ENCODE peak calls at places on chromosome 6, in four cellular contexts. P, O, U and Y are unnamed samples.

GRCh38 chr6:68572525-68572924 is 62.6 kb upstream of the ADGRB3 start:
- DNase-seq in O (no peak), U (peak), P (no peak), Y (no peak)

GRCh38 chr6:123022980-123023379 is 26.9 kb downstream of the CLVS2 start:
- DNase-seq in U (peak), O (no peak), P (no peak), Y (peak)

GRCh38 chr6:44898296-44898930 is 429.7 kb upstream of the RUNX2 start:
- DNase-seq in P (no peak), O (no peak), U (no peak), Y (no peak)

GRCh38 chr6:107318100-107318736 is 141.1 kb downstream of the PDSS2 start:
- DNase-seq in P (peak), O (peak), U (peak), Y (peak)

GRCh38 chr6:99951016-99951805 is 42.8 kb downstream of the MCHR2 start:
- DNase-seq in U (no peak), P (no peak), O (no peak), Y (no peak)

GRCh38 chr6:159716247-159717086 is 10.8 kb upstream of the WTAP start:
- DNase-seq in P (no peak), O (no peak), U (no peak), Y (no peak)

GRCh38 chr6:169520104-169520503 is 181.7 kb downstream of the WDR27 start:
- DNase-seq in U (no peak), O (no peak), P (no peak), Y (no peak)

GRCh38 chr6:170114956-170115855 is 175.7 kb downstream of the DLL1 start:
- DNase-seq in P (no peak), O (no peak), U (no peak), Y (no peak)

GRCh38 chr6:167554854-167555253 is 230.0 kb downstream of the TTLL2 start:
- DNase-seq in P (no peak), O (no peak), U (no peak), Y (no peak)

GRCh38 chr6:158559895-158560786 is at the start of gene TMEM181:
- DNase-seq in O (peak), U (peak), P (peak), Y (no peak)

GRCh38 chr6:165263-165662 is 127.0 kb upstream of the DUSP22 start:
- DNase-seq in U (no peak), P (no peak), O (no peak), Y (no peak)

GRCh38 chr6:131877999-131878789 is 70.4 kb downstream of the ENPP1 start:
- DNase-seq in O (no peak), U (no peak), P (no peak), Y (no peak)

GRCh38 chr6:11875325-11876109 is 96.9 kb upstream of the ADTRP start:
- DNase-seq in P (no peak), O (no peak), U (no peak), Y (no peak)

GRCh38 chr6:84356907-84357306 is 129.5 kb upstream of the CEP162 start:
- DNase-seq in P (no peak), O (no peak), U (no peak), Y (no peak)

GRCh38 chr6:12348530-12349511 is 58.7 kb downstream of the EDN1 start:
- DNase-seq in O (peak), P (peak), U (no peak), Y (no peak)

GRCh38 chr6:164928366-164929154 is 380.8 kb downstream of the C6orf118 start:
- DNase-seq in U (no peak), O (no peak), P (no peak), Y (no peak)

GRCh38 chr6:164926686-164927085 is 382.7 kb downstream of the C6orf118 start:
- DNase-seq in O (no peak), P (no peak), U (no peak), Y (no peak)

GRCh38 chr6:164928041-164928321 is 381.4 kb downstream of the C6orf118 start:
- DNase-seq in O (no peak), U (no peak), P (no peak), Y (no peak)

GRCh38 chr6:164925681-164926530 is 383.5 kb downstream of the C6orf118 start:
- DNase-seq in P (no peak), O (no peak), U (no peak), Y (no peak)

GRCh38 chr6:164927288-164928040 is 381.9 kb downstream of the C6orf118 start:
- DNase-seq in U (peak), P (peak), O (peak), Y (no peak)
- TF ChIP-seq POLR2AphosphoS5 in U (no peak), P (no peak), O (no peak), Y (no peak)

GRCh38 chr6:149450679-149451360 is 34.0 kb downstream of the ZC3H12D start:
- DNase-seq in U (peak), P (no peak), O (no peak), Y (no peak)
- TF ChIP-seq EZH2 in U (no peak), P (no peak), O (peak), Y (no peak)

GRCh38 chr6:53704700-53705099 is 39.1 kb upstream of the KLHL31 start:
- DNase-seq in P (no peak), U (no peak), O (no peak), Y (no peak)
- H3K27ac ChIP-seq in P (no peak), U (no peak), O (no peak), Y (no peak)

GRCh38 chr6:128885381-128885780 is 2.4 kb downstream of the LAMA2 start:
- DNase-seq in U (no peak), O (no peak), P (no peak), Y (no peak)

GRCh38 chr6:128882560-128882959 is 378 bp upstream of the LAMA2 start:
- DNase-seq in U (peak), O (peak), P (no peak), Y (no peak)

GRCh38 chr6:128888444-128889175 is 5.7 kb downstream of the LAMA2 start:
- DNase-seq in U (no peak), O (no peak), P (no peak), Y (no peak)

GRCh38 chr6:128882991-128883571 is at the start of gene LAMA2:
- DNase-seq in P (no peak), U (peak), O (peak), Y (no peak)
- TF ChIP-seq POLR2AphosphoS5 in P (no peak), U (no peak), O (no peak), Y (no peak)

DNA sequence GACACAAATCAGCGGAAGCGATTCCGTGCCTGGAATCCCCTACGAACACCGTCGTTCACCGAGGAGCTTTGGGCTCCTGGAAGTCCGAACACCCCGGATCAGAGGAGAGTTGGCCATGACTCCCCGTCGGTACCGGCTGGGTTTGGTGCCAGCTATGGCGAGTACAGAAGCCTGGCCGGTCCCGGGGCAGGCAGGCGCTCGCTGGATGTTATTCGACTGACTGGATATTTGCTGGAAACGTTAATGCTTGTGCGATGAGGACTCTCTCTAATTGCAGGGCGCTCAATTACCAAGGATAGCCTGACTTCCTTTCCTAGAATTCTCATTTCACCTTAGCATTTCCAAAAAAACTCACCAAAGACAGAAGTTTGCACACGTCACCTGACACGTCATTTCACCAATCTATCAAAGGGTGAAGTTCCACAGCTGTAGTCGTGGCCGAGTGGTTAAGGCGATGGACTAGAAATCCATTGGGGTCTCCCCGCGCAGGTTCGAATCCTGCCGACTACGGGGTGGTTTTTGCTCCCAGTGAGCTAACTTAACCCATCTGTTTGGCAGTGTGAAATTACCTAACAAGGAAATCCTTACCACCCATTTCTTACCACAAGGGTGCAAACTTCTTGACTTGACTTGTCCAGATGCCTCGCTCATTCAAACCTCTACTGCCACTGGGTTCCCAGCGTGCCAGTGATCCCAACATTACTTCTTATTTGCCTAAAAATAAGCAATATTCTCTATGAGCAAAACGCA is 22.7 kb upstream of the ZNF184 start:
- DNase-seq in P (peak), U (peak), O (peak), Y (no peak)
- TF ChIP-seq EZH2 in P (no peak), U (no peak), O (no peak), Y (no peak)

GRCh38 chr6:104109806-104110205 is 749.9 kb downstream of the HACE1 start:
- DNase-seq in U (no peak), P (no peak), O (no peak), Y (no peak)

GRCh38 chr6:104108587-104108986 is 751.1 kb downstream of the HACE1 start:
- DNase-seq in O (no peak), U (no peak), P (no peak), Y (no peak)
- H3K27ac ChIP-seq in O (no peak), U (no peak), P (no peak), Y (peak)

GRCh38 chr6:18211338-18211737 is 53.0 kb downstream of the DEK start:
- DNase-seq in U (no peak), P (no peak), O (no peak), Y (no peak)
- TF ChIP-seq POLR2AphosphoS5 in U (no peak), P (no peak), O (no peak), Y (no peak)

GRCh38 chr6:30100585-30101422 is 12.1 kb downstream of the TRIM31 start:
- DNase-seq in U (peak), O (no peak), P (no peak), Y (no peak)
- TF ChIP-seq EZH2 in U (peak), O (no peak), P (no peak), Y (no peak)

GRCh38 chr6:90146024-90146423 is 150.6 kb downstream of the BACH2 start:
- DNase-seq in O (no peak), U (no peak), P (no peak), Y (no peak)
- H3K27ac ChIP-seq in O (no peak), U (no peak), P (no peak), Y (no peak)

DNA sequence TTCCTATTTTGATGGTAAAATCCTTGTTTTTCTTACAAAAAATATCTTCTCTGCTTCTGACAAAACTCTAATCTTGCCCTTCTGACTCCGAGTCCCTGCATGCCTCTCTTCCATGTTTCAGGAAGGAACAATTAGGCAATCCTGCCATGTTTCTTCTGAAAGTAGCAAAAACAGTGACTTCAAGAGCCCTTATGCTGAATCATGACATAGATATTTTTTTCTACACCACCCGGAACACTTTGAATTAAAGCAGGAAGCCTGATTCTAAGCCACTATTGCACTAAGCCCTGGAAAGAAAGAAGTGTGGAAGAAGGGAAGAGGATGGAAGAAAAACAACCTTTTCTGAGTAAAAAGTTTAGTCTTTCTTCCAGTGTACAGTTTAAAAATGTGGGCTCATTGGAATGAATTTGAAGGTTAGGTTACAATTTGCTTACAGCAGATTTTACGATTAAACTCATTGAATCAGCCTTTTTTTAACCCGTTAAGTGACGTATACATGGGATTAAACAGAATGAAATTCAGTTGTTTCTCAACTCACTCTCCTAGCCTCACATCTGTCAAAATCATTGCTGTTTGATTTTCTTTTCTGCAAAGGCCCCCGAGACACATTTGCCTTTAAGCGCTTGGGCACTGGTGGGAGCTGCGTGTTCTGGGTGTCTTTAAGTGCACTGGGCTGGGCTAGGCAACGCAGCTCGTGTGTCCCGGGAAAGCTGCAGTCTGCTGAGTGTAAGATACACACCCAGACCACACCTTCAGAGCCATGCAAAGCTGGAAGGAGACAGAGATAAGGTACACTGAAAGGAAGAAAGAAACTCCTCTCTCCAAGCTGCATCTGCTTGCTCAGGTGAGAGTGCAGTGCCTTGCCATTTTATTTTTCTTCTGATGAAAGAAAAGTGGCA is 159.4 kb upstream of the CITED2 start:
- DNase-seq in O (peak), P (peak), U (no peak), Y (peak)
- TF ChIP-seq POLR2AphosphoS5 in O (peak), P (peak), U (no peak), Y (peak)